ENCODE peak calls at places on chromosome 20, in five cellular contexts. P, J, Y, R and F are unnamed samples.

GRCh38 chr20:44461803-44462174 is 13.9 kb upstream of the TTPAL start:
- DNase-seq in R (no peak), Y (no peak), P (no peak), J (no peak), F (no peak)

GRCh38 chr20:3166913-3167342 is 6.4 kb downstream of the LZTS3 start:
- DNase-seq in P (no peak), J (no peak), Y (no peak), R (no peak), F (no peak)

GRCh38 chr20:57391439-57392129 is 388 bp downstream of the RBM38 start:
- DNase-seq in P (no peak), R (no peak), Y (peak; percentile 63), J (no peak), F (no peak)

GRCh38 chr20:11555510-11555909 is 362.2 kb upstream of the BTBD3 start:
- DNase-seq in J (no peak), P (no peak), Y (no peak), R (no peak), F (no peak)

GRCh38 chr20:14790771-14791517 is 453.5 kb upstream of the FLRT3 start:
- DNase-seq in P (no peak), Y (no peak), R (no peak), J (no peak), F (no peak)

GRCh38 chr20:29079769-29080690 is 2177.4 kb upstream of the DEFB115 start:
- DNase-seq in J (peak; percentile 84), Y (peak; percentile 97), R (no peak), P (peak; percentile 94), F (no peak)

GRCh38 chr20:23203951-23204730 is 118.0 kb upstream of the CD93 start:
- DNase-seq in R (no peak), J (no peak), P (no peak), Y (peak; percentile 55), F (no peak)

GRCh38 chr20:57092112-57092899 is 174.1 kb downstream of the BMP7 start:
- DNase-seq in R (peak; percentile 2), Y (peak; percentile 73), J (peak; percentile 48), P (peak; percentile 66), F (peak; percentile 26)

GRCh38 chr20:63580796-63581461 is 6.9 kb upstream of the HELZ2 start:
- DNase-seq in P (peak; percentile 53), Y (peak; percentile 68), J (peak; percentile 78), R (no peak), F (peak; percentile 54)

GRCh38 chr20:52913650-52914387 is 58.3 kb upstream of the TSHZ2 start:
- DNase-seq in P (no peak), J (peak; percentile 81), R (no peak), Y (no peak), F (no peak)

GRCh38 chr20:37711987-37712961 is 18.4 kb downstream of the CTNNBL1 start:
- DNase-seq in P (no peak), Y (peak; percentile 21), R (no peak), J (no peak), F (no peak)

GRCh38 chr20:3174442-3175263 is 1.3 kb upstream of the LZTS3 start:
- DNase-seq in R (no peak), P (peak; percentile 61), Y (peak; percentile 59), J (no peak), F (peak; percentile 11)

GRCh38 chr20:18165553-18165952 is 27.9 kb downstream of the KAT14 start:
- DNase-seq in R (no peak), J (no peak), P (no peak), Y (no peak), F (peak; percentile 12)

GRCh38 chr20:34985439-34986310 is 30.0 kb downstream of the MYH7B start:
- DNase-seq in Y (no peak), R (no peak), P (no peak), J (no peak), F (no peak)

GRCh38 chr20:20593447-20594170 is 118.8 kb downstream of the RALGAPA2 start:
- DNase-seq in J (peak; percentile 71), Y (peak; percentile 39), P (peak; percentile 61), R (no peak), F (peak; percentile 65)

GRCh38 chr20:47236639-47236900 is 119.9 kb downstream of the ZMYND8 start:
- DNase-seq in P (no peak), J (no peak), Y (no peak), R (no peak), F (no peak)

GRCh38 chr20:19975901-19976300 is 41.3 kb upstream of the NAA20 start:
- DNase-seq in R (no peak), J (no peak), Y (no peak), P (peak; percentile 40), F (no peak)

GRCh38 chr20:4773736-4774135 is 52.0 kb downstream of the PRND start:
- DNase-seq in R (no peak), P (no peak), Y (no peak), J (no peak), F (no peak)

GRCh38 chr20:14691994-14692393 is 354.6 kb upstream of the FLRT3 start:
- DNase-seq in R (no peak), Y (no peak), P (no peak), J (no peak), F (no peak)

GRCh38 chr20:34334654-34335407 is 28.2 kb upstream of the ITCH start:
- DNase-seq in Y (no peak), J (peak; percentile 83), R (no peak), P (no peak), F (no peak)

GRCh38 chr20:50216543-50217206 is 26.0 kb downstream of the CEBPB start:
- DNase-seq in R (no peak), P (no peak), J (peak; percentile 63), Y (no peak), F (no peak)

GRCh38 chr20:48877299-48877698 is 44.2 kb upstream of the ARFGEF2 start:
- DNase-seq in R (no peak), P (no peak), J (no peak), Y (no peak), F (no peak)

GRCh38 chr20:31853481-31853880 is 8.1 kb upstream of the FOXS1 start:
- DNase-seq in Y (no peak), R (no peak), J (no peak), P (no peak), F (no peak)

GRCh38 chr20:46357030-46357514 is 48.8 kb upstream of the CDH22 start:
- DNase-seq in J (no peak), R (no peak), Y (no peak), P (no peak), F (no peak)

GRCh38 chr20:53559816-53560215 is 33.8 kb downstream of the ZNF217 start:
- DNase-seq in R (no peak), Y (no peak), P (no peak), J (no peak), F (peak; percentile 58)

GRCh38 chr20:42530855-42531674 is 658.6 kb downstream of the PTPRT start:
- DNase-seq in R (no peak), Y (peak; percentile 38), J (peak; percentile 35), P (peak; percentile 33), F (no peak)

GRCh38 chr20:8476023-8476422 is 344.0 kb downstream of the PLCB1 start:
- DNase-seq in J (no peak), Y (no peak), R (no peak), P (no peak), F (peak; percentile 11)

GRCh38 chr20:5171074-5171789 is 44.4 kb downstream of the CDS2 start:
- DNase-seq in Y (no peak), J (no peak), R (no peak), P (no peak), F (no peak)

GRCh38 chr20:4108495-4109306 is 93.3 kb upstream of the RNF24 start:
- DNase-seq in J (peak; percentile 91), Y (peak; percentile 82), P (peak; percentile 95), R (peak; percentile 30), F (peak; percentile 88)

GRCh38 chr20:49435639-49436038 is 46.8 kb downstream of the KCNB1 start:
- DNase-seq in R (no peak), J (no peak), P (no peak), Y (no peak), F (no peak)

GRCh38 chr20:63826753-63827152 is 4.3 kb downstream of the ZBTB46 start:
- DNase-seq in J (no peak), Y (no peak), P (no peak), R (no peak), F (peak; percentile 37)

GRCh38 chr20:35004051-35004725 is 48.5 kb downstream of the MYH7B start:
- DNase-seq in Y (no peak), P (no peak), J (no peak), R (no peak), F (no peak)

GRCh38 chr20:2604506-2604835 is 48.0 kb upstream of the NOP56 start:
- DNase-seq in R (no peak), J (no peak), P (no peak), Y (no peak), F (no peak)

GRCh38 chr20:39479196-39479810 is 517.2 kb downstream of the DHX35 start:
- DNase-seq in R (no peak), J (no peak), Y (no peak), P (no peak), F (no peak)

GRCh38 chr20:58855506-58856314 is 3.2 kb downstream of the GNAS start:
- DNase-seq in Y (no peak), P (no peak), J (no peak), R (no peak), F (no peak)
- H3K4me2 ChIP-seq in Y (no peak overlapping the region), P (no peak overlapping the region), J (no peak overlapping the region), R (no peak overlapping the region), F (no peak overlapping the region)

GRCh38 chr20:51306081-51306480 is 236.4 kb downstream of the NFATC2 start:
- DNase-seq in Y (no peak), P (no peak), R (no peak), J (no peak), F (no peak)
- TF ChIP-seq BHLHE40 in Y (no peak), P (no peak), R (no peak), J (no peak), F (no peak)

DNA sequence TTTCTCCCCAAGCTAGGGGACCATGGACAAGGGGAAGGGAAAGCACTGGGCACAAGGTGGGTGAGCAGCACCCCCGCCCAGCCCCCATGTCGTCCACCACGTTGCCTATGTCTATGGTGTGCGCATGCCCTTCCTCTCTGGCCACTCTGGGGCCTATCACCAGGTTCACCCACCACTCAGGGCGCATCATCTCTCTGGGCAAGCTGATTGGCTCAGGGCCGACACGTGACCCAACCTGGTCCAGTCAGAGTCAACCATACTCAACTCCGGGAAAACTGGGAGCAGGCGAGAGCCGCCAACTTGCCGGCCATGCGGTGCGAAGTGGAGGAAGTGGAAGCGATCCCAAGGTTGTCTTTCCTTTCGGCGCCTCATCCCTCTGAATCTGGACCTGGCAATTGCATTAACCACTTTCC is 25.9 kb downstream of the ACSS1 start:
- DNase-seq in Y (peak; percentile 11), J (no peak), R (no peak), P (no peak), F (no peak)
- H3K4me2 ChIP-seq in Y (no peak overlapping the region), J (peak overlapping the region; percentile 72), R (no peak overlapping the region), P (no peak overlapping the region), F (no peak overlapping the region)

DNA sequence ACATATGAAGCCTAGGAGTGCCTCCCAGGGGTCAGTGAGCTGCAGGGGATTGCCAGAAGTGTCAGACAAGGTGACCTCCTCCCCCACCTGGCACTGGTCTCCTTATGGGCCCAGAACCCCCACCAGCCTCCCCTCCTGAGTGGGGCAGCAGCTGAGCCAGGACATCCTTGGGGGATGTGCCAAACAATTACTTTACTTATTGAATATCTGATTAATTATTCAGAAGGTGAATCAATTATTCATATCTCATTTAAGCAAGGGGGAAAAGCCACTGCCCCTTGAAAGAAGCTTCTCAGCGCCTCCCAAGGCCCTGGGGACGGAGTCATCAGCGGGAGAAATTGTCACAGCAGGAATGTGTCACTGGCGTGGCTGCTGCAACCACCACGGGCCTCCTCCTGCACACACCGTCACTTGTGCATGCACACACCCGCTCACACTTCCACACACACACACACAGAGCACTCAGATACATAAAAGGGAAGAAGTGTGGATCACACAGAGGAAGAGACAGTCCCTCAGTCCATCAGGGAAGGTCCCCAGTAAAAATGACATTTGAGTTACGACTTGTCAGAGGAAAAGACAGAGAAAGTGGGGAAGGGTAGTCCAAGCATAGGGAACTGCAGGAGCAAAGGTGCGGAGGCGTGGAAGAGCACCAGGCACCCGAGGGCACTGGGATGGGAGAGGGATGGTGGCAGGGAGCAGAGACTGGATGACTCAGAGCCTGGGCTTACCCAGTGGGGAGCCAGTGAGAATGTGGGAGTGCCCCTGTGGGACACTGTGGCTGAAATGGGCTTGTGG is 123.6 kb upstream of the MAFB start:
- DNase-seq in P (no peak), Y (no peak), J (no peak), R (no peak), F (no peak)
- TF ChIP-seq BHLHE40 in P (no peak), Y (no peak), J (no peak), R (no peak), F (no peak)